ENCODE peak calls at places on chromosomes 7 and 10, in seven cellular contexts. P is BJ, V is adrenal gland, A is pancreas, R is HCT116, W is GM23338, O is HFFc6. I is an unnamed sample.

GRCh38 chr7:82945056-82945455 is 217.6 kb downstream of the PCLO start:
- DNase-seq in P (no peak), V (no peak), A (no peak), R (no peak), W (no peak), O (no peak), I (no peak)

GRCh38 chr10:118569241-118569881 is 26.1 kb downstream of the PRLHR start:
- DNase-seq in P (no peak), V (no peak), A (no peak), R (no peak), W (no peak), O (peak), I (no peak)

GRCh38 chr10:101489355-101489754 is 98.7 kb downstream of the POLL start:
- DNase-seq in P (no peak), V (no peak), A (no peak), R (no peak), W (no peak), O (no peak), I (no peak)

GRCh38 chr7:54823776-54824175 is 64.8 kb upstream of the SEC61G start:
- DNase-seq in P (no peak), V (no peak), A (no peak), R (no peak), W (no peak), O (no peak), I (no peak)

GRCh38 chr10:133079836-133080682 is 7.7 kb upstream of the ADGRA1 start:
- DNase-seq in P (no peak), V (no peak), A (no peak), R (no peak), W (peak), O (no peak), I (no peak)

GRCh38 chr10:6279540-6280267 is 77.0 kb downstream of the PFKFB3 start:
- DNase-seq in P (peak), V (no peak), A (peak), R (peak), W (peak), O (peak), I (peak)

GRCh38 chr10:74910604-74911355 is 84.4 kb downstream of the KAT6B start:
- DNase-seq in P (no peak), V (no peak), A (no peak), R (no peak), W (no peak), O (peak), I (no peak)

GRCh38 chr10:124601431-124602120 is 140.0 kb downstream of the LHPP start:
- DNase-seq in P (no peak), V (no peak), A (peak), R (no peak), W (no peak), O (no peak), I (no peak)

GRCh38 chr10:46518028-46518725 is 38.3 kb downstream of the GPRIN2 start:
- DNase-seq in P (no peak), V (no peak), A (no peak), R (no peak), W (no peak), O (no peak), I (peak)

GRCh38 chr7:148014473-148014872 is 576.1 kb upstream of the C7orf33 start:
- DNase-seq in P (no peak), V (no peak), A (no peak), R (no peak), W (no peak), O (no peak), I (no peak)

GRCh38 chr7:130912086-130912909 is 178.3 kb upstream of the KLF14 start:
- DNase-seq in P (peak), V (no peak), A (no peak), R (no peak), W (no peak), O (peak), I (no peak)

GRCh38 chr10:63645195-63645594 is 124.0 kb downstream of the REEP3 start:
- DNase-seq in P (no peak), V (no peak), A (no peak), R (no peak), W (no peak), O (no peak), I (no peak)

GRCh38 chr10:51341216-51341615 is 266.9 kb downstream of the PRKG1 start:
- DNase-seq in P (no peak), V (no peak), A (no peak), R (no peak), W (no peak), O (no peak), I (no peak)

GRCh38 chr7:68537228-68538071 is 1060.8 kb upstream of the AUTS2 start:
- DNase-seq in P (no peak), V (no peak), A (no peak), R (no peak), W (no peak), O (no peak), I (no peak)

GRCh38 chr7:36107926-36108631 is 45.0 kb upstream of the EEPD1 start:
- DNase-seq in P (no peak), V (no peak), A (no peak), R (no peak), W (no peak), O (no peak), I (no peak)

GRCh38 chr7:94294471-94295131 is 100.1 kb upstream of the COL1A2 start:
- DNase-seq in P (no peak), V (no peak), A (no peak), R (no peak), W (no peak), O (no peak), I (no peak)

GRCh38 chr10:17472481-17473227 is 18.3 kb upstream of the ST8SIA6 start:
- DNase-seq in P (no peak), V (no peak), A (no peak), R (no peak), W (peak), O (no peak), I (no peak)

GRCh38 chr10:25890995-25891394 is 43.0 kb upstream of the MYO3A start:
- DNase-seq in P (no peak), V (no peak), A (no peak), R (no peak), W (no peak), O (no peak), I (no peak)

GRCh38 chr7:127937066-127937680 is 94.1 kb downstream of the LRRC4 start:
- DNase-seq in P (no peak), V (no peak), A (no peak), R (no peak), W (peak), O (no peak), I (no peak)

GRCh38 chr10:128463991-128464755 is 337.9 kb upstream of the MKI67 start:
- DNase-seq in P (no peak), V (peak), A (no peak), R (peak), W (peak), O (no peak), I (peak)

GRCh38 chr10:101066146-101066889 is 4.5 kb downstream of the KAZALD1 start:
- DNase-seq in P (no peak), V (no peak), A (peak), R (peak), W (peak), O (peak), I (peak)

GRCh38 chr7:72098812-72099211 is 313.3 kb downstream of the CALN1 start:
- DNase-seq in P (no peak), V (no peak), A (peak), R (no peak), W (no peak), O (peak), I (no peak)

GRCh38 chr7:74598558-74598957 is 59.0 kb upstream of the GTF2I start:
- DNase-seq in P (peak), V (peak), A (no peak), R (no peak), W (no peak), O (peak), I (no peak)

I was measured in stomach.